ENCODE peak calls at places on chromosomes 1 and 21, in five cellular contexts. One of them, this sample, is unnamed.

GRCh38 chr1:155226910-155227260 is 18.4 kb downstream of the MTX1 start:
- DNase-seq in fibroblast of mammary gland: peak; percentile 38
- DNase-seq in cardiac muscle cell: peak; percentile 46
- DNase-seq in A549: peak; percentile 73
- DNase-seq in CD8-positive, alpha-beta T cell: no peak
- DNase-seq in this sample: no peak

GRCh38 chr1:227362039-227362438 is 43.7 kb upstream of the CDC42BPA start:
- DNase-seq in CD8-positive, alpha-beta T cell: no peak
- DNase-seq in A549: no peak
- DNase-seq in cardiac muscle cell: peak; percentile 35
- DNase-seq in fibroblast of mammary gland: no peak
- DNase-seq in this sample: peak; percentile 28

GRCh38 chr1:233613252-233614172 is at the start of gene KCNK1:
- DNase-seq in CD8-positive, alpha-beta T cell: no peak
- DNase-seq in A549: peak; percentile 80
- DNase-seq in fibroblast of mammary gland: peak; percentile 95
- DNase-seq in cardiac muscle cell: peak; percentile 94
- DNase-seq in this sample: peak; percentile 94

GRCh38 chr1:246971322-246971721 is 36.5 kb downstream of the ZNF695 start:
- DNase-seq in A549: peak; percentile 60
- DNase-seq in fibroblast of mammary gland: peak; percentile 77
- DNase-seq in cardiac muscle cell: peak; percentile 73
- DNase-seq in CD8-positive, alpha-beta T cell: no peak
- DNase-seq in this sample: peak; percentile 42

GRCh38 chr1:21523297-21523813 is 14.1 kb downstream of the ALPL start:
- DNase-seq in fibroblast of mammary gland: no peak
- DNase-seq in cardiac muscle cell: no peak
- DNase-seq in CD8-positive, alpha-beta T cell: no peak
- DNase-seq in A549: no peak
- DNase-seq in this sample: no peak

GRCh38 chr1:30668026-30668425 is 55.4 kb downstream of the MATN1 start:
- DNase-seq in CD8-positive, alpha-beta T cell: no peak
- DNase-seq in A549: no peak
- DNase-seq in cardiac muscle cell: no peak
- DNase-seq in fibroblast of mammary gland: peak; percentile 17
- DNase-seq in this sample: peak; percentile 19

GRCh38 chr1:177958092-177958491 is 11.8 kb downstream of the SEC16B start:
- DNase-seq in fibroblast of mammary gland: no peak
- DNase-seq in CD8-positive, alpha-beta T cell: no peak
- DNase-seq in cardiac muscle cell: no peak
- DNase-seq in A549: no peak
- DNase-seq in this sample: no peak

GRCh38 chr1:154386643-154387352 is 18.3 kb upstream of the IL6R start:
- DNase-seq in A549: no peak
- DNase-seq in CD8-positive, alpha-beta T cell: peak; percentile 33
- DNase-seq in fibroblast of mammary gland: no peak
- DNase-seq in cardiac muscle cell: peak; percentile 36
- DNase-seq in this sample: no peak

GRCh38 chr1:50271968-50272578 is 151.2 kb downstream of the DMRTA2 start:
- DNase-seq in CD8-positive, alpha-beta T cell: no peak
- DNase-seq in cardiac muscle cell: peak; percentile 10
- DNase-seq in fibroblast of mammary gland: peak; percentile 31
- DNase-seq in A549: peak; percentile 16
- DNase-seq in this sample: no peak

GRCh38 chr1:17012775-17013501 is 1.2 kb upstream of the ATP13A2 start:
- DNase-seq in A549: no peak
- DNase-seq in fibroblast of mammary gland: no peak
- DNase-seq in CD8-positive, alpha-beta T cell: no peak
- DNase-seq in cardiac muscle cell: peak; percentile 50
- DNase-seq in this sample: peak; percentile 31

GRCh38 chr1:94865369-94865768 is 45.2 kb downstream of the SLC44A3 start:
- DNase-seq in CD8-positive, alpha-beta T cell: no peak
- DNase-seq in cardiac muscle cell: peak; percentile 86
- DNase-seq in A549: no peak
- DNase-seq in fibroblast of mammary gland: peak; percentile 64
- DNase-seq in this sample: peak; percentile 84

GRCh38 chr1:111754964-111755320 is 759 bp upstream of the DDX20 start:
- DNase-seq in CD8-positive, alpha-beta T cell: no peak
- DNase-seq in cardiac muscle cell: peak; percentile 84
- DNase-seq in fibroblast of mammary gland: peak; percentile 77
- DNase-seq in A549: peak; percentile 46
- DNase-seq in this sample: peak; percentile 66

GRCh38 chr1:18970358-18970757 is 13.9 kb upstream of the IFFO2 start:
- DNase-seq in A549: no peak
- DNase-seq in cardiac muscle cell: no peak
- DNase-seq in CD8-positive, alpha-beta T cell: no peak
- DNase-seq in fibroblast of mammary gland: no peak
- DNase-seq in this sample: no peak

GRCh38 chr1:58784758-58785423 is 1.0 kb upstream of the JUN start:
- DNase-seq in CD8-positive, alpha-beta T cell: peak; percentile 83
- DNase-seq in fibroblast of mammary gland: peak; percentile 92
- DNase-seq in A549: peak; percentile 84
- DNase-seq in cardiac muscle cell: peak; percentile 96
- DNase-seq in this sample: peak; percentile 97

GRCh38 chr1:209674957-209675566 is at the start of gene G0S2:
- DNase-seq in CD8-positive, alpha-beta T cell: no peak
- DNase-seq in fibroblast of mammary gland: peak; percentile 38
- DNase-seq in A549: no peak
- DNase-seq in cardiac muscle cell: peak; percentile 85
- DNase-seq in this sample: peak; percentile 80

GRCh38 chr21:46124926-46125845 is 27.3 kb downstream of the COL6A2 start:
- DNase-seq in CD8-positive, alpha-beta T cell: no peak
- DNase-seq in cardiac muscle cell: no peak
- DNase-seq in fibroblast of mammary gland: peak; percentile 45
- DNase-seq in A549: no peak
- DNase-seq in this sample: no peak

GRCh38 chr1:161439280-161440232 is 65.7 kb upstream of the FCGR2A start:
- DNase-seq in CD8-positive, alpha-beta T cell: no peak
- DNase-seq in A549: peak; percentile 54
- DNase-seq in fibroblast of mammary gland: peak; percentile 55
- DNase-seq in cardiac muscle cell: peak; percentile 22
- DNase-seq in this sample: peak; percentile 30

GRCh38 chr21:15367061-15367626 is 302.3 kb upstream of the NRIP1 start:
- DNase-seq in fibroblast of mammary gland: peak; percentile 64
- DNase-seq in cardiac muscle cell: no peak
- DNase-seq in A549: no peak
- DNase-seq in CD8-positive, alpha-beta T cell: no peak
- DNase-seq in this sample: no peak

GRCh38 chr1:47701741-47702515 is 264.1 kb downstream of the FOXD2 start:
- DNase-seq in A549: no peak
- DNase-seq in fibroblast of mammary gland: no peak
- DNase-seq in cardiac muscle cell: no peak
- DNase-seq in CD8-positive, alpha-beta T cell: no peak
- DNase-seq in this sample: no peak

GRCh38 chr1:173405758-173406344 is 71.3 kb upstream of the PRDX6 start:
- DNase-seq in cardiac muscle cell: peak; percentile 42
- DNase-seq in A549: peak; percentile 24
- DNase-seq in CD8-positive, alpha-beta T cell: no peak
- DNase-seq in fibroblast of mammary gland: peak; percentile 83
- DNase-seq in this sample: peak; percentile 56

GRCh38 chr1:11293856-11294255 is 20.9 kb downstream of the UBIAD1 start:
- DNase-seq in cardiac muscle cell: no peak
- DNase-seq in fibroblast of mammary gland: no peak
- DNase-seq in CD8-positive, alpha-beta T cell: no peak
- DNase-seq in A549: no peak
- DNase-seq in this sample: no peak

GRCh38 chr1:107900083-107900945 is 64.7 kb downstream of the VAV3 start:
- DNase-seq in cardiac muscle cell: peak; percentile 19
- DNase-seq in fibroblast of mammary gland: no peak
- DNase-seq in A549: no peak
- DNase-seq in CD8-positive, alpha-beta T cell: no peak
- DNase-seq in this sample: no peak

GRCh38 chr1:107896946-107897345 is 68.0 kb downstream of the VAV3 start:
- DNase-seq in A549: no peak
- DNase-seq in cardiac muscle cell: no peak
- DNase-seq in fibroblast of mammary gland: no peak
- DNase-seq in CD8-positive, alpha-beta T cell: no peak
- DNase-seq in this sample: no peak

GRCh38 chr1:107895403-107896181 is 69.4 kb downstream of the VAV3 start:
- DNase-seq in cardiac muscle cell: no peak
- DNase-seq in fibroblast of mammary gland: no peak
- DNase-seq in CD8-positive, alpha-beta T cell: no peak
- DNase-seq in A549: no peak
- DNase-seq in this sample: no peak

GRCh38 chr1:107899655-107900054 is 65.3 kb downstream of the VAV3 start:
- DNase-seq in cardiac muscle cell: no peak
- DNase-seq in fibroblast of mammary gland: no peak
- DNase-seq in CD8-positive, alpha-beta T cell: no peak
- DNase-seq in A549: no peak
- DNase-seq in this sample: no peak

DNA sequence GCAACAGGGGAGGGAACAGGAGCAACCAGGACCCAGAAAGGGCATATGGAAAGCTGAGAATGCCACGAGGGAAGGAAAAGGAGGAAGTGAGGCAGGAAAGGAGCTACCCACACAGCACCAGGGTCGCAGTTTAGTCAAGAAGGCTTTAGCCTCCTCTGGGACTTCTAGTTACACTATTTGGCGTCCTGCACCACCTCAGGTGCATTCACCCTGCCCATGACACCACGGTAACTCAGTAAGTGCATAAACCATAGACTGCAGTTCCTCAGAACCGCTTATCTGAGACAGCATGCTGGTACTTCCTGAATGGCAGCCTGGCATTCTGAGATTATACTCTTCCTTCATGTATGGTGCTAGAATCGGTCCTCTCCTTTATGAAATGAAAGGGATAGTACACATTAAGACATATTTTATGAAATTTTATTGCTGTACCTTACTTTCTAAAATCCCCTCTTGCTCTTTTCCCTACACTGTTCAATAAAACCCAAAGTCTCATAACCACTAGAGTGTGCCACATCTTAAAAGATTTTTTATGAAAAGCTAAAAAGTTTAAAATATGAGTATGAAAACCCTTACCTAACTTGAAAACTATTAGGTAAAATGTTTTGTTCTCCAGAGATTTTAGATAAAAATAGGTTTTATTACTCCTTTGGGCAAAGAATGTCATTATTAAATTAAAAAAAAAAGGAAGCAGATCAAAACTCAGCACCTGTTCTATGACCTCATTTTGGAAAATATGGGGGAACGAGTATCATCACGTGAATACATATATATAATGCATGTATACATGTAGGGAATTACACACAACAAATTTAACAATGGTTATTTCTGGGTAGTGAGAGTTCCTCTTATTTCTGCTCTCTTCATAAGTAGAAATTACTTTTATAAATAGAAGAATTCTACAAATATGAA is 67.3 kb downstream of the VAV3 start:
- DNase-seq in CD8-positive, alpha-beta T cell: no peak
- DNase-seq in fibroblast of mammary gland: no peak
- DNase-seq in A549: no peak
- DNase-seq in cardiac muscle cell: no peak
- DNase-seq in this sample: no peak
- TF ChIP-seq CTCF in CD8-positive, alpha-beta T cell: no peak
- TF ChIP-seq CTCF in fibroblast of mammary gland: no peak
- TF ChIP-seq CTCF in A549: no peak
- TF ChIP-seq CTCF in cardiac muscle cell: no peak
- TF ChIP-seq CTCF in this sample: no peak

GRCh38 chr1:181783208-181783607 is 278.3 kb downstream of the ZNF648 start:
- DNase-seq in fibroblast of mammary gland: no peak
- DNase-seq in A549: no peak
- DNase-seq in cardiac muscle cell: no peak
- DNase-seq in CD8-positive, alpha-beta T cell: no peak
- DNase-seq in this sample: no peak
- H3K4me3 ChIP-seq in fibroblast of mammary gland: no peak overlapping the region
- H3K4me3 ChIP-seq in A549: no peak overlapping the region
- H3K4me3 ChIP-seq in cardiac muscle cell: no peak overlapping the region
- H3K4me3 ChIP-seq in CD8-positive, alpha-beta T cell: no peak overlapping the region
- H3K4me3 ChIP-seq in this sample: no peak overlapping the region

GRCh38 chr1:24692351-24692980 is 49.4 kb downstream of the SRRM1 start:
- DNase-seq in CD8-positive, alpha-beta T cell: no peak
- DNase-seq in cardiac muscle cell: no peak
- DNase-seq in fibroblast of mammary gland: no peak
- DNase-seq in A549: no peak
- DNase-seq in this sample: no peak
- TF ChIP-seq CTCF in CD8-positive, alpha-beta T cell: no peak
- TF ChIP-seq CTCF in cardiac muscle cell: no peak
- TF ChIP-seq CTCF in fibroblast of mammary gland: no peak
- TF ChIP-seq CTCF in A549: no peak
- TF ChIP-seq CTCF in this sample: no peak

DNA sequence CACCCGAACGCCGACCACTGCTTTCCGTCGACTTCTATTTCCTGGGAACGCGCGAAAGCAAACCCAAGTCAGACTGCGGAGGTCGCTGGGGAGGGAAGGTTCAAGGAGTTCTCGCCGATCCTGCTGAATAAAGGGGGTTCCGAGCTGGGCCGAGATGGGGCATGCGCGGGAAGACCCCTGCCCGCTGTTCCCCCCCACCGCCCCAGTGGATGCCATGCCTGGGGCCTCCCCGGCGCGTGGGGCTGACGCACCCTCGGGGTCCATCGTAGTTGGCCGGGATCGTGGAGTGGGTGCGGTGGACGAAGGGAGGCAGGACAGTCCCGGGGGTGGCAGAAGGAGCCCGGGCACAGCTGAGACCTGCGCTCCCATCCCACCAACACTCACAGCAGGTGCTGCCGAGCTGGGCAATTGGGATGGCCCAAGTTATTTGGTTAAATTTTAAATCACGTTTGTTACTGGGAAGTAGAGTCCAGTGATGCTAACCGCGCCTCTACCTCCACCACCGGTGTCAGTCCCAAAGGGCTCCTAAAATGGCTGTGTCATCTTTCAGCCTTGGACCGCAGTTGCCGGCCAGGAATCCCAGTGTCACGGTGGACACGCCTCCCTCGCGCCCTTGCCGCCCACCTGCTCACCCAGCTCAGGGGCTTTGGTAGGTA is 745 bp downstream of the MX1 start:
- DNase-seq in fibroblast of mammary gland: no peak
- DNase-seq in A549: no peak
- DNase-seq in cardiac muscle cell: no peak
- DNase-seq in CD8-positive, alpha-beta T cell: no peak
- DNase-seq in this sample: no peak
- H3K4me3 ChIP-seq in fibroblast of mammary gland: peak overlapping the region; percentile 51
- H3K4me3 ChIP-seq in A549: peak overlapping the region; percentile 49
- H3K4me3 ChIP-seq in cardiac muscle cell: peak overlapping the region; percentile 16
- H3K4me3 ChIP-seq in CD8-positive, alpha-beta T cell: peak overlapping the region; percentile 74
- H3K4me3 ChIP-seq in this sample: peak overlapping the region; percentile 69

GRCh38 chr21:41460578-41461527 is 34.8 kb downstream of the MX1 start:
- DNase-seq in A549: peak; percentile 65
- DNase-seq in fibroblast of mammary gland: peak; percentile 78
- DNase-seq in CD8-positive, alpha-beta T cell: peak; percentile 7
- DNase-seq in cardiac muscle cell: peak; percentile 87
- DNase-seq in this sample: peak; percentile 85
- TF ChIP-seq CTCF in A549: peak; percentile 54
- TF ChIP-seq CTCF in fibroblast of mammary gland: peak; percentile 82
- TF ChIP-seq CTCF in CD8-positive, alpha-beta T cell: peak; percentile 55
- TF ChIP-seq CTCF in cardiac muscle cell: peak; percentile 96
- TF ChIP-seq CTCF in this sample: peak; percentile 91

GRCh38 chr1:206116191-206116872 is 856 bp downstream of the AVPR1B start:
- DNase-seq in cardiac muscle cell: no peak
- DNase-seq in CD8-positive, alpha-beta T cell: no peak
- DNase-seq in fibroblast of mammary gland: no peak
- DNase-seq in A549: no peak
- DNase-seq in this sample: no peak
- H3K4me3 ChIP-seq in cardiac muscle cell: no peak overlapping the region
- H3K4me3 ChIP-seq in CD8-positive, alpha-beta T cell: no peak overlapping the region
- H3K4me3 ChIP-seq in fibroblast of mammary gland: no peak overlapping the region
- H3K4me3 ChIP-seq in A549: no peak overlapping the region
- H3K4me3 ChIP-seq in this sample: no peak overlapping the region

This sample was measured in fibroblast of the aortic adventitia.